ENCODE peak calls at places on chromosomes 11 and 22, in six cellular contexts. One of them, this sample, is unnamed.

GRCh38 chr11:6629892-6630631 is 10.8 kb upstream of the TPP1 start:
- DNase-seq in lower lobe of right lung: no peak
- DNase-seq in spleen: peak
- DNase-seq in nephron progenitor cell: peak
- DNase-seq in right atrium auricular region: no peak
- DNase-seq in tibial artery: no peak
- DNase-seq in this sample: no peak

GRCh38 chr11:47204633-47204989 is 10.2 kb upstream of the DDB2 start:
- DNase-seq in tibial artery: no peak
- DNase-seq in nephron progenitor cell: no peak
- DNase-seq in spleen: no peak
- DNase-seq in right atrium auricular region: no peak
- DNase-seq in lower lobe of right lung: no peak
- DNase-seq in this sample: no peak

GRCh38 chr22:50432131-50432870 is 42.5 kb downstream of the SBF1 start:
- DNase-seq in spleen: no peak
- DNase-seq in tibial artery: no peak
- DNase-seq in lower lobe of right lung: no peak
- DNase-seq in nephron progenitor cell: no peak
- DNase-seq in right atrium auricular region: no peak
- DNase-seq in this sample: no peak

GRCh38 chr22:40605676-40606250 is 30.8 kb downstream of the MRTFA start:
- DNase-seq in lower lobe of right lung: no peak
- DNase-seq in right atrium auricular region: no peak
- DNase-seq in nephron progenitor cell: no peak
- DNase-seq in tibial artery: no peak
- DNase-seq in spleen: no peak
- DNase-seq in this sample: no peak

GRCh38 chr11:75966546-75967287 is 151.7 kb downstream of the UVRAG start:
- DNase-seq in spleen: no peak
- DNase-seq in lower lobe of right lung: no peak
- DNase-seq in nephron progenitor cell: no peak
- DNase-seq in tibial artery: no peak
- DNase-seq in right atrium auricular region: no peak
- DNase-seq in this sample: no peak

GRCh38 chr11:86676533-86677154 is 4.2 kb upstream of the ME3 start:
- DNase-seq in spleen: no peak
- DNase-seq in lower lobe of right lung: no peak
- DNase-seq in right atrium auricular region: no peak
- DNase-seq in tibial artery: no peak
- DNase-seq in nephron progenitor cell: no peak
- DNase-seq in this sample: no peak

GRCh38 chr11:75938543-75938942 is 123.5 kb downstream of the UVRAG start:
- DNase-seq in nephron progenitor cell: no peak
- DNase-seq in right atrium auricular region: no peak
- DNase-seq in tibial artery: no peak
- DNase-seq in lower lobe of right lung: no peak
- DNase-seq in spleen: no peak
- DNase-seq in this sample: no peak

GRCh38 chr11:112163875-112164521 is at the start of gene IL18:
- DNase-seq in lower lobe of right lung: peak
- DNase-seq in tibial artery: peak
- DNase-seq in nephron progenitor cell: peak
- DNase-seq in right atrium auricular region: no peak
- DNase-seq in spleen: peak
- DNase-seq in this sample: no peak

GRCh38 chr11:99015634-99016454 is 4.9 kb upstream of the CNTN5 start:
- DNase-seq in tibial artery: no peak
- DNase-seq in lower lobe of right lung: no peak
- DNase-seq in spleen: no peak
- DNase-seq in nephron progenitor cell: peak
- DNase-seq in right atrium auricular region: no peak
- DNase-seq in this sample: no peak

GRCh38 chr11:108609681-108610080 is 16.1 kb upstream of the EXPH5 start:
- DNase-seq in right atrium auricular region: no peak
- DNase-seq in nephron progenitor cell: no peak
- DNase-seq in spleen: no peak
- DNase-seq in tibial artery: no peak
- DNase-seq in lower lobe of right lung: no peak
- DNase-seq in this sample: no peak

GRCh38 chr11:99509863-99510262 is 489.1 kb downstream of the CNTN5 start:
- DNase-seq in right atrium auricular region: no peak
- DNase-seq in spleen: no peak
- DNase-seq in lower lobe of right lung: no peak
- DNase-seq in tibial artery: no peak
- DNase-seq in nephron progenitor cell: no peak
- DNase-seq in this sample: no peak

GRCh38 chr22:43110927-43111623 is 525 bp downstream of the BIK start:
- DNase-seq in right atrium auricular region: no peak
- DNase-seq in nephron progenitor cell: peak
- DNase-seq in tibial artery: no peak
- DNase-seq in lower lobe of right lung: peak
- DNase-seq in spleen: peak
- DNase-seq in this sample: no peak

GRCh38 chr11:19519912-19520641 is 192.6 kb upstream of the NAV2 start:
- DNase-seq in right atrium auricular region: no peak
- DNase-seq in spleen: no peak
- DNase-seq in nephron progenitor cell: peak
- DNase-seq in tibial artery: no peak
- DNase-seq in lower lobe of right lung: no peak
- DNase-seq in this sample: no peak

GRCh38 chr11:79314906-79315689 is 125.7 kb downstream of the TENM4 start:
- DNase-seq in right atrium auricular region: no peak
- DNase-seq in nephron progenitor cell: peak
- DNase-seq in spleen: no peak
- DNase-seq in lower lobe of right lung: no peak
- DNase-seq in tibial artery: no peak
- DNase-seq in this sample: no peak

GRCh38 chr22:45996241-45997076 is 19.5 kb upstream of the WNT7B start:
- DNase-seq in nephron progenitor cell: no peak
- DNase-seq in spleen: peak
- DNase-seq in right atrium auricular region: peak
- DNase-seq in lower lobe of right lung: peak
- DNase-seq in tibial artery: peak
- DNase-seq in this sample: no peak

GRCh38 chr22:31628969-31629723 is 32.9 kb downstream of the PISD start:
- DNase-seq in tibial artery: no peak
- DNase-seq in nephron progenitor cell: no peak
- DNase-seq in right atrium auricular region: no peak
- DNase-seq in lower lobe of right lung: peak
- DNase-seq in spleen: peak
- DNase-seq in this sample: no peak

GRCh38 chr22:37187891-37188761 is at the start of gene C1QTNF6:
- DNase-seq in tibial artery: no peak
- DNase-seq in right atrium auricular region: no peak
- DNase-seq in spleen: peak
- DNase-seq in lower lobe of right lung: peak
- DNase-seq in nephron progenitor cell: peak
- DNase-seq in this sample: no peak

GRCh38 chr11:102494216-102494615 is 36.3 kb downstream of the MMP7 start:
- DNase-seq in tibial artery: no peak
- DNase-seq in nephron progenitor cell: no peak
- DNase-seq in lower lobe of right lung: no peak
- DNase-seq in right atrium auricular region: no peak
- DNase-seq in spleen: no peak
- DNase-seq in this sample: no peak
- TF ChIP-seq CTCF in tibial artery: no peak
- TF ChIP-seq CTCF in nephron progenitor cell: no peak
- TF ChIP-seq CTCF in lower lobe of right lung: no peak
- TF ChIP-seq CTCF in right atrium auricular region: no peak
- TF ChIP-seq CTCF in spleen: no peak
- TF ChIP-seq CTCF in this sample: no peak

GRCh38 chr11:113389288-113389687 is 1.7 kb downstream of the ANKK1 start:
- DNase-seq in lower lobe of right lung: no peak
- DNase-seq in tibial artery: no peak
- DNase-seq in right atrium auricular region: no peak
- DNase-seq in spleen: no peak
- DNase-seq in nephron progenitor cell: no peak
- DNase-seq in this sample: no peak

GRCh38 chr11:113386866-113387265 is 713 bp upstream of the ANKK1 start:
- DNase-seq in tibial artery: no peak
- DNase-seq in right atrium auricular region: no peak
- DNase-seq in spleen: peak
- DNase-seq in lower lobe of right lung: no peak
- DNase-seq in nephron progenitor cell: no peak
- DNase-seq in this sample: no peak

GRCh38 chr11:113385749-113386148 is 1.8 kb upstream of the ANKK1 start:
- DNase-seq in spleen: no peak
- DNase-seq in right atrium auricular region: no peak
- DNase-seq in nephron progenitor cell: no peak
- DNase-seq in tibial artery: no peak
- DNase-seq in lower lobe of right lung: no peak
- DNase-seq in this sample: no peak

GRCh38 chr11:113384551-113384950 is 3.0 kb upstream of the ANKK1 start:
- DNase-seq in right atrium auricular region: no peak
- DNase-seq in lower lobe of right lung: no peak
- DNase-seq in nephron progenitor cell: no peak
- DNase-seq in spleen: no peak
- DNase-seq in tibial artery: no peak
- DNase-seq in this sample: no peak

DNA sequence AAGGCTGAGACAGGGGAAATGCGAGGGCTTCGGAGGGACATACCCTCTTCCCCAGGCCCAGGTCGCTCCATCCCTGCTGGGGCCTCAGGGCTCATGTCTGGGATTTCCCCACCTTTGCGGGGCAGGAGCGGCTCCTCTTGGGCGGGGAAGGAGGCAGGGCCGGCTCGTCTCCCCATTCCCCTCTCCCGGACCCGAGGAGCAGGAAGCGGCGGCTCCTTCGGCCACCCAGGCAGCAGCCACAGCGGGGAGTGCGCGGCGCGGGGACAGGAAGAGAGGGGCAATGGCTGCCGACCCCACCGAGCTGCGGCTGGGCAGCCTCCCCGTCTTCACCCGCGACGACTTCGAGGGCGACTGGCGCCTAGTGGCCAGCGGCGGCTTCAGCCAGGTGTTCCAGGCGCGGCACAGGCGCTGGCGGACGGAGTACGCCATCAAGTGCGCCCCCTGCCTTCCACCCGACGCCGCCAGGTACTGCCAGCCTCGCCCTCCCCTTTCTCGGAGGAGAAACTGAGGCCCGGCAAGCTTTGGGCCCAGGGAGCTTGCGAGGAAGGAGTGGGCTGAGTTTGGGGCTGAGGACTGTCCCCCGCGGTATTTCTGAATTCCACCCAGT is at the start of gene ANKK1:
- DNase-seq in nephron progenitor cell: peak
- DNase-seq in spleen: peak
- DNase-seq in lower lobe of right lung: no peak
- DNase-seq in tibial artery: no peak
- DNase-seq in right atrium auricular region: no peak
- DNase-seq in this sample: no peak
- TF ChIP-seq CTCF in nephron progenitor cell: peak
- TF ChIP-seq CTCF in spleen: no peak
- TF ChIP-seq CTCF in lower lobe of right lung: no peak
- TF ChIP-seq CTCF in tibial artery: no peak
- TF ChIP-seq CTCF in right atrium auricular region: no peak
- TF ChIP-seq CTCF in this sample: peak

GRCh38 chr11:12287009-12287373 is 90.4 kb upstream of the PARVA start:
- DNase-seq in tibial artery: peak
- DNase-seq in lower lobe of right lung: no peak
- DNase-seq in nephron progenitor cell: no peak
- DNase-seq in spleen: no peak
- DNase-seq in right atrium auricular region: peak
- DNase-seq in this sample: peak

GRCh38 chr11:12286606-12287005 is 90.8 kb upstream of the PARVA start:
- DNase-seq in nephron progenitor cell: no peak
- DNase-seq in lower lobe of right lung: no peak
- DNase-seq in tibial artery: no peak
- DNase-seq in right atrium auricular region: peak
- DNase-seq in spleen: no peak
- DNase-seq in this sample: no peak

GRCh38 chr11:12288934-12289666 is 88.3 kb upstream of the PARVA start:
- DNase-seq in lower lobe of right lung: no peak
- DNase-seq in spleen: no peak
- DNase-seq in tibial artery: no peak
- DNase-seq in nephron progenitor cell: no peak
- DNase-seq in right atrium auricular region: no peak
- DNase-seq in this sample: no peak

GRCh38 chr11:12288212-12288933 is 89.0 kb upstream of the PARVA start:
- DNase-seq in right atrium auricular region: peak
- DNase-seq in lower lobe of right lung: peak
- DNase-seq in tibial artery: peak
- DNase-seq in spleen: no peak
- DNase-seq in nephron progenitor cell: peak
- DNase-seq in this sample: peak

GRCh38 chr11:12287374-12288211 is 89.8 kb upstream of the PARVA start:
- DNase-seq in lower lobe of right lung: no peak
- DNase-seq in nephron progenitor cell: peak
- DNase-seq in spleen: no peak
- DNase-seq in right atrium auricular region: peak
- DNase-seq in tibial artery: peak
- DNase-seq in this sample: peak
- TF ChIP-seq CTCF in lower lobe of right lung: no peak
- TF ChIP-seq CTCF in nephron progenitor cell: peak
- TF ChIP-seq CTCF in spleen: no peak
- TF ChIP-seq CTCF in right atrium auricular region: no peak
- TF ChIP-seq CTCF in tibial artery: peak
- TF ChIP-seq CTCF in this sample: peak

GRCh38 chr22:28741758-28742561 is at the start of the genes CHEK2 and HSCB:
- DNase-seq in nephron progenitor cell: peak
- DNase-seq in tibial artery: peak
- DNase-seq in right atrium auricular region: peak
- DNase-seq in spleen: peak
- DNase-seq in lower lobe of right lung: peak
- DNase-seq in this sample: peak
- TF ChIP-seq CTCF in nephron progenitor cell: no peak
- TF ChIP-seq CTCF in tibial artery: no peak
- TF ChIP-seq CTCF in right atrium auricular region: no peak
- TF ChIP-seq CTCF in spleen: no peak
- TF ChIP-seq CTCF in lower lobe of right lung: no peak
- TF ChIP-seq CTCF in this sample: peak

DNA sequence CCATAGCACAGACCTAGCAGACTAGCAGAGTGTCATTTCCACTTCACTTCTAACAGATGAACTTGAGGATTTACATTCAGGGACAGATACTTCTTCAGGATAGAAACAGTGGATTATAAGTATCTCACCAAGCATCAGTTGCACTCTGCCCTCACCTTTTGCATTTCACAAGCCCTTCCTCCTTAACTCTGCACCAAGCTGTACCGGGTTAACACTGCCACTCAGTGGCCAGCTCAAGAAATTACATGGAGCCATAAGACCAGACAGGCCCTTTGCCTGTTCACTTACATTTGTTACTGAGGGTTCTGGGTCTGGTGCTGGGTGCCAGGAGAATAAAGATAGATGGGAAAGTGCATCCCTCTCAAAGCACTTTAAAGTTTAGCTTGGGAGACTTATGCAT is 309.8 kb downstream of the SHANK2 start:
- DNase-seq in nephron progenitor cell: peak
- DNase-seq in spleen: no peak
- DNase-seq in tibial artery: no peak
- DNase-seq in lower lobe of right lung: no peak
- DNase-seq in right atrium auricular region: no peak
- DNase-seq in this sample: no peak
- TF ChIP-seq CTCF in nephron progenitor cell: no peak
- TF ChIP-seq CTCF in spleen: no peak
- TF ChIP-seq CTCF in tibial artery: no peak
- TF ChIP-seq CTCF in lower lobe of right lung: no peak
- TF ChIP-seq CTCF in right atrium auricular region: no peak
- TF ChIP-seq CTCF in this sample: peak

This sample was measured in osteocyte.